ENCODE peak calls at places on chromosomes 3 and 15, in five cellular contexts. D, A, L, E and T are unnamed samples.

GRCh38 chr15:93068581-93069199 is 20.3 kb downstream of the RGMA start:
- DNase-seq in D (no peak), A (no peak), L (no peak), E (no peak), T (no peak)

GRCh38 chr3:46664971-46665762 is 28.3 kb downstream of the ALS2CL start:
- DNase-seq in D (no peak), A (no peak), L (no peak), E (no peak), T (no peak)

GRCh38 chr15:62532367-62532766 is 367.3 kb upstream of the C2CD4B start:
- DNase-seq in D (no peak), A (no peak), L (no peak), E (no peak), T (no peak)

GRCh38 chr3:60588806-60589205 is 662.4 kb downstream of the FHIT start:
- DNase-seq in D (no peak), A (no peak), L (no peak), E (no peak), T (no peak)

GRCh38 chr15:69616558-69616957 is 163.9 kb downstream of the RPLP1 start:
- DNase-seq in D (no peak), A (peak), L (no peak), E (no peak), T (no peak)

GRCh38 chr15:70947369-70948335 is 55.0 kb downstream of the LRRC49 start:
- DNase-seq in D (no peak), A (no peak), L (no peak), E (no peak), T (no peak)

GRCh38 chr15:64780600-64781156 is 5.3 kb upstream of the RBPMS2 start:
- DNase-seq in D (no peak), A (peak), L (no peak), E (no peak), T (no peak)

GRCh38 chr15:94749848-94750617 is 518.7 kb downstream of the MCTP2 start:
- DNase-seq in D (peak), A (no peak), L (no peak), E (no peak), T (no peak)

GRCh38 chr3:104521606-104522336 is 844.9 kb upstream of the ALCAM start:
- DNase-seq in D (peak), A (no peak), L (no peak), E (no peak), T (peak)

GRCh38 chr3:52649461-52650210 is 36.1 kb downstream of the PBRM1 start:
- DNase-seq in D (no peak), A (no peak), L (no peak), E (no peak), T (peak)

GRCh38 chr3:8473990-8474389 is 27.6 kb upstream of the LMCD1 start:
- DNase-seq in D (no peak), A (no peak), L (no peak), E (no peak), T (no peak)

GRCh38 chr3:144369151-144369879 is 397.7 kb downstream of the DIPK2A start:
- DNase-seq in D (no peak), A (no peak), L (no peak), E (no peak), T (no peak)

GRCh38 chr3:128496602-128497304 is 3.8 kb upstream of the GATA2 start:
- DNase-seq in D (no peak), A (peak), L (no peak), E (no peak), T (no peak)

GRCh38 chr3:99776516-99777209 is 41.0 kb upstream of the CMSS1 start:
- DNase-seq in D (no peak), A (no peak), L (no peak), E (no peak), T (no peak)

GRCh38 chr15:55694652-55695150 is 48.3 kb downstream of the PRTG start:
- DNase-seq in D (no peak), A (no peak), L (no peak), E (peak), T (no peak)

GRCh38 chr15:42360535-42361112 is 1.3 kb downstream of the CAPN3 start:
- DNase-seq in D (no peak), A (no peak), L (no peak), E (no peak), T (no peak)

GRCh38 chr15:42358141-42358540 is 1.2 kb upstream of the CAPN3 start:
- DNase-seq in D (no peak), A (no peak), L (no peak), E (no peak), T (no peak)

GRCh38 chr15:42363487-42363886 is 4.2 kb downstream of the CAPN3 start:
- DNase-seq in D (no peak), A (peak), L (peak), E (no peak), T (no peak)

GRCh38 chr15:42359249-42359648 is at the start of gene CAPN3:
- DNase-seq in D (no peak), A (no peak), L (no peak), E (no peak), T (no peak)

DNA sequence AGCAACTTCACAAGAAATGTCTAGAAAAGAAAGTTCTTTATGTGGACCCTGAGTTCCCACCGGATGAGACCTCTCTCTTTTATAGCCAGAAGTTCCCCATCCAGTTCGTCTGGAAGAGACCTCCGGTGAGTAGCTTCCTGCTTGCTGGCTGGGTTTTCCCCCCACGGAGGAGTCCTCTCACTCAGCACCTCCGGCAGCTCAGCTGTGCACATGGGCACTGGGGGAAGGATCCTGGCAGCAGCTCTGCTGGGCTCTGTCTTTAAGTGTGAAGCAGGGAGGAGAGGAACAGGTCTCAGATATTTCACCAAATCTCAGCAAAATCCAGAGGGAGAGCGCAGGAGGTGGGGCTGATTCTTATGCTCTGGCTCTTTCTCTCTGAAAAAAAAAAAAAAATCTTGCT is 689 bp downstream of the CAPN3 start:
- DNase-seq in D (no peak), A (no peak), L (no peak), E (no peak), T (no peak)
- H3K4me3 ChIP-seq in D (no peak), A (no peak), L (no peak), E (no peak), T (no peak)

GRCh38 chr3:196694202-196694638 is 17.8 kb downstream of the CEP19 start:
- DNase-seq in D (no peak), A (no peak), L (no peak), E (no peak), T (peak)

GRCh38 chr3:196699749-196700148 is 12.3 kb downstream of the CEP19 start:
- DNase-seq in D (no peak), A (no peak), L (no peak), E (no peak), T (no peak)

GRCh38 chr3:196697270-196697669 is 14.8 kb downstream of the CEP19 start:
- DNase-seq in D (peak), A (no peak), L (no peak), E (no peak), T (no peak)

GRCh38 chr3:196695849-196696226 is 16.2 kb downstream of the CEP19 start:
- DNase-seq in D (no peak), A (no peak), L (no peak), E (no peak), T (no peak)

DNA sequence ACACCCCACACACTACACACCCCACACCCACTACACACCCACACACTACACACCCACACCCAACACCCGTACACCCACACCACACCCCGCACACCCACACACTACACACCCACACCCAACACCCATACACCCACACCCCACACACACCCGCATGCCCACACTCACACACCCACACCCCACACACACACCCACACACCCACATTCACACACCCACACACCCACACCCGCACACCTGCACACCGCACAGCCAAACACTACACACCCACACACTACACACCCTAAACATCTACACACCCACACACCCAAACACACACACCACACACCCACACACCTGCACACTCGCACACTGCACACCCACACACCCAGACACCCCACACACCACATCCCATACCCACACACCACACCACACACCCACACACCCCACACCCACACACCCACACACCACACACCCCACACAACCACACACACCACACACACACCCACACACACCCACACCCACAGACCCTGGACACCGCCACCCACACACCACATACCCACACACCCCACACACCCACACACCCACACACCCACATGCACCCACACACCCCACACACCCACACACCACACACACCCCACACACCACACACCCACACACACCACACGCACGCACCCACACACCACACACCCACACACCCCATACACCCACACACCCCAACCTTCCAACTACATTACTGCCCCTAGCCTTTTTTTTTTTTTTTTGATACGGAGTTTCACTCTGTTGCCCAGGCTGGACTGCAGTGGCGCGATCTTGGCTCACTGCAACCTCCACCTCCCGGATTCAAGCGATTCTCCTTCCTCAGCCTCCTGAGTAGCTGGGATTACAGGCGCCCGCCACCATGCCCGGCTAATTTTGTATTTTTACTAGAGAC is 16.9 kb downstream of the CEP19 start:
- DNase-seq in D (no peak), A (no peak), L (no peak), E (no peak), T (no peak)
- H3K4me3 ChIP-seq in D (no peak), A (no peak), L (no peak), E (no peak), T (no peak)

GRCh38 chr15:47988564-47988963 is 132.2 kb upstream of the SLC24A5 start:
- DNase-seq in D (no peak), A (no peak), L (no peak), E (no peak), T (no peak)

GRCh38 chr15:47991376-47991775 is 129.4 kb upstream of the SLC24A5 start:
- DNase-seq in D (no peak), A (no peak), L (no peak), E (no peak), T (no peak)

GRCh38 chr15:47993051-47993450 is 127.7 kb upstream of the SLC24A5 start:
- DNase-seq in D (no peak), A (no peak), L (no peak), E (no peak), T (no peak)

GRCh38 chr15:47987908-47988532 is 132.8 kb upstream of the SLC24A5 start:
- DNase-seq in D (peak), A (peak), L (no peak), E (no peak), T (peak)

DNA sequence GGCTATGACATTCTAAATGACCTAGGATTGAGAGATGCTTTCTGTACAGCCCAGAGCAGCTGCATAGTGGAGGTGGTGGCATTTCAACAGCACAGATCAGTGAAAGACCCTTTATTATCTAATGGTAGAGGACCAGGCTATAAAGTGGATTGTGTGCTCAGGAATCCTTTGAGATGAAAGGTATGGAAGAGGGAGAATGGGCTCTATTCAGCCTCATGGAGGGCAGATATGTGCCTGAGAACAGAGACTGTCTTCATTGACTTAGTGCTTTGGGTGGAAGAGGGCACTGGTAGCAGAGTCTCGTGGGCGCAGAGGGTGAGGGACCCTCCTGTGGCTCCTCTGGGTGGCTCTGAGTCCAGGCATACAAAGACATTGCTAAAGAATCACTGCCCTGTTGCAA is 130.0 kb upstream of the SLC24A5 start:
- DNase-seq in D (no peak), A (no peak), L (no peak), E (no peak), T (no peak)
- H3K4me3 ChIP-seq in D (no peak), A (no peak), L (no peak), E (no peak), T (no peak)

GRCh38 chr3:98353554-98353953 is at the start of gene OR5K4:
- DNase-seq in D (no peak), A (no peak), L (no peak), E (no peak), T (no peak)

DNA sequence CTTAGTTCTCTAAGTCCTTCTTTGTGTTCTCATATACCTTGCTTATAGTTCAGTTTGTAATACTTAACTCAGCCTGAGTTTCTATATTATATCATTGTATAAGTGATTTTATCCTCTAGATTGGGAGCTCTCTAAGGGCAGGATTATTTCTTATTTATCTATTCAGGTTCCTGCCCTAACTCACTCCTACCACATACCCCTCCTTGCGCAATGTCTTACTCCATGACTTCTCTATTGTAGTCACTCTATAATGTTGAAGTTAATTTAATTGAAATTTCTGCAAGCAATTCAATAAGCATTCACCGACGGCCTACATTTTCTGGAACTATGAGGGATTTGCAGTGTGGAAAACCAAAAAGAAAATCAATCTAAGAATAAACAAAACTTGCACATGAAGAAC is 3.6 kb upstream of the OR5K4 start:
- DNase-seq in D (no peak), A (no peak), L (no peak), E (no peak), T (no peak)
- H3K4me3 ChIP-seq in D (no peak), A (no peak), L (no peak), E (no peak), T (no peak)

GRCh38 chr3:184710870-184711365 is 946 bp downstream of the MAGEF1 start:
- DNase-seq in D (peak), A (no peak), L (no peak), E (no peak), T (peak)
- H3K4me3 ChIP-seq in D (peak), A (peak), L (peak), E (peak), T (peak)

DNA sequence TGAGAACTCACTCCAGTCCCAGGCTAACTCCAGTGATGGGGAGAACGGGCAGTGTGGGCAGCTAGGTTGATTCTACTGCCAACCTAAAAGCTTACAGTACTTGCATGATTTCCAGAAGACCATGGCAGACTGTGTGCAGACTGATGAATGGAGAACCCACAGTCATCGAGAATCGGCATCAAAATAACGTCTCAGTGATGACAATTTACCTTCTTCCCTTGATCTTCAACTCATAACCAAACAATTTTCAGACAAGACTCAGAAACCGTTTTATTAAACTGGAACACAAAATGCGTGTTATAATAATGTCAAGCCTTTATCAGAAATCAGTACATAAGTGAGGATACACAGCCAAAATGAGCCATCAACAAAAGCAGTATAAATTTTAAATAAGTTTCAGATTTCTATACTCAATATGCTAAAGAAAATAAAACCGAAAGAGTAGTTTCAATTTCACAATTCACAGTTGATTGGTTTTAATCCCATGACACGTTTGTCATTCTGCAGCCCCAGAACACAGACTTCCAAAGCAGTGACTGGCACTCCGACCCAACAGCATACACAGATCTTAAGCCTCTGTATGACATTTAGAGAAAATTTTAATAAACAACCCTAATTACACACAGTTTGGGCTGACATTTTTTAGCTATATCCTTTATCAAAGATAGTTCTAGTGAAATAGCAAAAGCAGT is 54.5 kb downstream of the ZMAT3 start:
- DNase-seq in D (no peak), A (no peak), L (no peak), E (no peak), T (peak)
- H3K4me3 ChIP-seq in D (no peak), A (no peak), L (no peak), E (no peak), T (peak)